ENCODE peak calls at places on chromosomes 7 and 10, in nine cellular contexts. U, S, P, B, I, Q, R, E and V are unnamed samples.

GRCh38 chr7:30929686-30930085 is 18.0 kb downstream of the AQP1 start:
- DNase-seq in Q (no peak), U (no peak), R (no peak), P (no peak), B (peak), E (no peak), I (no peak), S (no peak), V (no peak)

GRCh38 chr7:22348379-22348778 is 8.6 kb downstream of the RAPGEF5 start:
- DNase-seq in E (peak), U (no peak), S (no peak), P (peak), R (peak), B (no peak), I (no peak), Q (no peak), V (no peak)

GRCh38 chr7:81367335-81367801 is 402.5 kb downstream of the HGF start:
- DNase-seq in U (no peak), E (peak), I (no peak), B (no peak), P (no peak), R (peak), S (no peak), Q (no peak), V (no peak)

GRCh38 chr7:48246073-48246472 is 74.8 kb downstream of the ABCA13 start:
- DNase-seq in E (peak), Q (peak), U (no peak), I (no peak), B (no peak), R (no peak), P (no peak), S (no peak), V (no peak)

GRCh38 chr7:159128767-159129166 is 15.9 kb downstream of the VIPR2 start:
- DNase-seq in S (no peak), I (no peak), B (peak), Q (no peak), U (no peak), R (no peak), E (no peak), P (no peak), V (no peak)

GRCh38 chr10:63977329-63977923 is 456.2 kb downstream of the REEP3 start:
- DNase-seq in B (no peak), Q (peak), E (peak), I (no peak), U (no peak), R (peak), P (peak), S (peak), V (peak)

GRCh38 chr10:4111593-4111992 is 326.6 kb upstream of the KLF6 start:
- DNase-seq in P (no peak), U (no peak), Q (no peak), R (no peak), I (no peak), B (no peak), E (peak), S (no peak), V (no peak)

GRCh38 chr7:157024716-157025115 is 14.3 kb upstream of the MNX1 start:
- DNase-seq in R (no peak), S (no peak), P (no peak), U (no peak), Q (no peak), I (no peak), E (no peak), B (no peak), V (no peak)

GRCh38 chr10:127142141-127142540 is 54.2 kb downstream of the INSYN2A start:
- DNase-seq in U (no peak), I (no peak), E (no peak), S (no peak), Q (no peak), B (no peak), R (no peak), P (no peak), V (no peak)

GRCh38 chr10:73997479-73997805 is 474 bp upstream of the VCL start:
- DNase-seq in Q (peak), U (no peak), S (no peak), I (no peak), P (no peak), R (no peak), B (no peak), E (no peak), V (no peak)

GRCh38 chr10:84837041-84837766 is 508.8 kb downstream of the CCSER2 start:
- DNase-seq in E (no peak), B (no peak), S (no peak), P (no peak), Q (no peak), I (peak), U (no peak), R (no peak), V (no peak)

GRCh38 chr7:4683884-4684565 is 1.9 kb downstream of the FOXK1 start:
- DNase-seq in R (peak), B (peak), E (peak), U (peak), S (no peak), I (no peak), P (peak), Q (peak), V (peak)